ENCODE peak calls at places on chromosomes 16 and 17, in seven cellular contexts. Y is heart left ventricle, V is kidney, X is lung, A is psoas muscle, P is HFF-Myc, D is AG04450. R is an unnamed sample.

GRCh38 chr17:18136357-18136756 is 27.8 kb downstream of the MYO15A start:
- DNase-seq in Y (no peak), V (no peak), X (no peak), A (no peak), P (no peak), D (no peak), R (no peak)

GRCh38 chr16:56631832-56632159 is 663 bp upstream of the MT1M start:
- DNase-seq in Y (no peak), V (no peak), X (no peak), A (no peak), P (no peak), D (no peak), R (no peak)

GRCh38 chr17:72222571-72222970 is 101.8 kb downstream of the SOX9 start:
- DNase-seq in Y (no peak), V (no peak), X (no peak), A (no peak), P (no peak), D (no peak), R (no peak)

GRCh38 chr16:57194512-57194911 is 8.4 kb downstream of the RSPRY1 start:
- DNase-seq in Y (no peak), V (no peak), X (no peak), A (no peak), P (peak), D (peak), R (peak)

GRCh38 chr16:8567355-8568230 is 22.7 kb downstream of the TMEM114 start:
- DNase-seq in Y (peak), V (no peak), X (peak), A (peak), P (peak), D (peak), R (peak)

GRCh38 chr17:49603720-49604119 is 28.0 kb downstream of the NXPH3 start:
- DNase-seq in Y (no peak), V (no peak), X (no peak), A (no peak), P (no peak), D (no peak), R (no peak)

GRCh38 chr17:50101346-50102163 is 6.4 kb downstream of the PDK2 start:
- DNase-seq in Y (peak), V (peak), X (no peak), A (peak), P (no peak), D (no peak), R (no peak)

GRCh38 chr17:81239714-81240555 is 817 bp downstream of the NDUFAF8 start:
- DNase-seq in Y (no peak), V (no peak), X (no peak), A (no peak), P (no peak), D (no peak), R (peak)

GRCh38 chr17:66040402-66040801 is 151.5 kb downstream of the CEP112 start:
- DNase-seq in Y (no peak), V (no peak), X (no peak), A (no peak), P (no peak), D (no peak), R (no peak)

GRCh38 chr16:6964679-6965078 is 368.0 kb upstream of the RBFOX1 start:
- DNase-seq in Y (no peak), V (no peak), X (no peak), A (no peak), P (no peak), D (no peak), R (no peak)

GRCh38 chr16:49704586-49705155 is 151.2 kb downstream of the ZNF423 start:
- DNase-seq in Y (no peak), V (peak), X (no peak), A (no peak), P (no peak), D (no peak), R (no peak)

GRCh38 chr17:81057079-81057730 is 22.3 kb downstream of the BAIAP2 start:
- DNase-seq in Y (peak), V (no peak), X (peak), A (no peak), P (no peak), D (no peak), R (peak)

GRCh38 chr16:964696-965395 is 5.9 kb downstream of the LMF1 start:
- DNase-seq in Y (no peak), V (peak), X (peak), A (no peak), P (no peak), D (no peak), R (peak)

GRCh38 chr16:72848759-72849664 is 198.9 kb downstream of the ZFHX3 start:
- DNase-seq in Y (peak), V (peak), X (peak), A (peak), P (peak), D (peak), R (peak)

GRCh38 chr16:56869513-56870270 is 4.7 kb downstream of the SLC12A3 start:
- DNase-seq in Y (no peak), V (no peak), X (peak), A (no peak), P (no peak), D (no peak), R (peak)

GRCh38 chr17:37490022-37490587 is 414 bp downstream of the DUSP14 start:
- DNase-seq in Y (peak), V (peak), X (peak), A (peak), P (no peak), D (no peak), R (peak)

DNA sequence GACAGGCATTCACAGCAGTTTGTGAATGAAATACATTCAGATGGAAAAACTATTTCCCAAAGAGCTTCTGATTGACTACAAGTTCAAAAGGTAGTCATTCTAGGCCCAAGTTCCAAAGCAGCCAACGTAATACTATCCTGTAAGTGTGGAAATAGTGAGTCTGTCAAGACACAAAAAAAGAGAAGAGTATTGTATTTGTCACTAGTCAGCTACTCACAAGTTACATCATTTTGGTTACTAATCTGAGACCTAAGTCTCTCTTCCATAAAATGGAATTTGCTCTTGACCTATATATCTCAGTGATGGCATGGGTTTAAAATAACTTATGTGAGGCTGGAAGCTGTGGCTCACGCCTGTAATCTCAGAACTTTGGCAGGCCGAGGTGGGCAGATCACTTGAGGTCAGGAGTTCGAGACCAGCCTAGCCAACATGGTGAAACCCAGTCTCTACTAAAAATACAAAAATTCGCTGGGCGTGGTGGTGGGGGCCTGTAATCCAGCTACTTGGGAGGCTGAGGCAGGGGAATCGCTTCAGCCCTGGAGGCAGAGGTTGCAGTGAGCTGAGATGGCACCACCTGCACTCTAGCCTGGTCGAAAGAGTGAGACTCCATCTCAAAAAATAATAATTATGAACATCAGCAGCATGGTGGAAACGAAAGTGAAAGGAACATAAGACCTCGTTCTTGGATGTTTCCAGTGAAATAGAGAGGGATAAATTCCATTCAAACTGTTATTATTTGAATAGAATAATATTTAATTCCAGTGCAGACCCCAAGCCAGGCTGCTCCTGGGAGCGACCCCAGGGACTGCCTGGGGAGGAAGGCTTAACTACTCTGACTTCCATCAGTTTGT is 2.9 kb downstream of the CMC2 start:
- DNase-seq in Y (no peak), V (no peak), X (no peak), A (no peak), P (no peak), D (no peak), R (peak)
- H3K4me3 ChIP-seq in Y (peak), V (peak), X (no peak), A (peak), P (peak), D (peak), R (no peak)

DNA sequence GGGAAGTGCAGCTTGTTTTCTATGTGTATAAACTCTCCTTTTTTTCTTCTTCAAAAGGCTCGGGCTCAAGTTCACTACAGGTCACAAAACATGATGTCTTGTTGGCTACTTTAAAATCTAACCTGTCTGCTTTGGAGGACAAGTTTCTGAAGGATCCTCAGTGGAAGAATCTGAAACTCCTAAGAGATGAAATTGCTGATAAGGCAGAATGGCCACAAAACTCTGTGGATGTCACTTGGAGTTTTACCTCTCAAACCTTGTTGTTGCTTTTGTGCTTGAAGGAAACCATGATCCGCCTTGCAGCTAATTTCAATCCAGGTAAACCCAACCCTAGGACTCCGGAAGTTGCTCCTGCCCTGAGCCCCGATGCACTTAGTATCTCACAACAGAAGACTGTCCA is 16.5 kb downstream of the TANGO6 start:
- DNase-seq in Y (no peak), V (no peak), X (no peak), A (no peak), P (no peak), D (no peak), R (no peak)
- TF ChIP-seq CTCF in Y (no peak), V (no peak), X (no peak), A (no peak), P (no peak), D (no peak), R (no peak)

DNA sequence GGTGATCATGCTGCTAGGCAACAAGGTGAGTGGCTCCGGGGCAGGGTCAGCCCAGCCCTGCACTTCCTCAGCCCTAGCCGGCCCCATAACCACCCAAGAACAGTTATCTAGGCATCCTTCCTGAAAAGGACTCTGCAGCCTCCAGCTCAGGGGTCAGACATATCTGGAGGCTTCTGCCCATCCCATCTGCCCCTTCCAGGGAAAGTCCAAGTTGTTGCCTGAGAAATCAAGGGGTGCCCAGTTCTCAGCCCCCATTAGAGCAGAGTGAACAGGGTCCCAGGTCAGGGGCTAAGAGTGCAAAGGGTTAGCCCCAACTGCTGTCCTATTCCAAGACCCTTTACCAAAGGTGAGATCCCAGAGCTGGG is 4.1 kb upstream of the NHERF1 start:
- DNase-seq in Y (no peak), V (no peak), X (no peak), A (no peak), P (no peak), D (no peak), R (no peak)
- H3K4me3 ChIP-seq in Y (no peak), V (no peak), X (no peak), A (peak), P (no peak), D (no peak), R (no peak)

DNA sequence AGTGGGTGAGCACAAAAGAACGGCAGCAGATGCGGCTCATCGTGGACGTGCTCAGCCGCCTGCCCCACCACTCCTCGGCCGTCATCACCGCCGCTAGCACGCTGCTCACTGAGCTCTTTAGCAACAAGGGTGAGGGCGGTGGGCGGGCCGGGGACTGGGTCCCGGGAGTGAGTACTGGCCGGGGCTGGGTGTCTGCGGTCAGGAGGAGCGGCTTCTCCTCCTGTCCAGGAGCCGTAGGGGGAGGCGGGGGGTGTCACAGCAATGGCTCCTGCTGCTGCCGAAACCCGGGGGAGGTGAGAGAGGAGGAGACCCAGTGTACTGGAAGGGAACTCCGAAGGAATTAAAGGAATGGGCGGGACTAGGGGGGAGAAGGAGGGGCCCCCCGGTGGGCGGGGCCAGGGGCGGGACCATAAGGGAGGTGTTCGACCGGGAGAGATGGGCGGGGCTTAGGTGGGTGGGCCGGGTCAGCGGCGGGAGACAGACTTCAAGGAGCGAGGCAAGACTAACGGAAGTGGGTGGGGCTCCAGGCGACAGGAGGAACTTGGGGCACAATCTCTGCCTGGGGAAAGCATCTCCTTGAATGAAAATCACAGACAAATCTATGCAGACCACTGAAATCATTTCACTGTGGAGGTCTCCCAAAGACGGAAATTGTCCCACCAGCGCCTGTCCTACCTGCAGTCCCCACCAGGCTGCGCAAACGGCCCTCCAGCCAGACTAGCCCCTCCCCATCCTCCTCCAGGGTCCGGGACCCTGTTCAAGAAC is 2.3 kb downstream of the NAGS start:
- DNase-seq in Y (peak), V (peak), X (peak), A (peak), P (peak), D (peak), R (peak)
- TF ChIP-seq CTCF in Y (peak), V (peak), X (peak), A (peak), P (peak), D (peak), R (peak)

GRCh38 chr17:40190197-40191021 is 13.1 kb downstream of the RAPGEFL1 start:
- DNase-seq in Y (no peak), V (no peak), X (no peak), A (no peak), P (no peak), D (no peak), R (peak)
- H3K4me3 ChIP-seq in Y (no peak), V (no peak), X (no peak), A (peak), P (no peak), D (no peak), R (no peak)